ENCODE peak calls at places on chromosomes 16 and 17, in nine cellular contexts. X is tibial nerve; N is uterus; Q is brain microvascular endothelial cell; V is Caco-2; B is cardiac muscle cell; Y is heart right ventricle; A is CD4-positive, CD25-positive, alpha-beta regulatory T cell; O is psoas muscle. H is an unnamed sample. For H3K27me3, the result is how much of the 10 kb centered on the place peaks cover.

GRCh38 chr16:1985466-1986150 is 1.6 kb downstream of the GFER start:
- DNase-seq in N (no peak), X (no peak), Q (no peak), B (no peak), A (no peak), Y (no peak), O (no peak), V (no peak), H (no peak)

GRCh38 chr17:82365586-82366295 is 5.8 kb upstream of the UTS2R start:
- DNase-seq in O (no peak), Q (no peak), A (no peak), V (no peak), N (no peak), Y (no peak), X (no peak), B (no peak), H (no peak)

GRCh38 chr16:24689128-24689527 is 40.3 kb upstream of the TNRC6A start:
- DNase-seq in Q (no peak), N (no peak), O (no peak), B (peak), Y (no peak), X (no peak), V (peak), A (no peak), H (no peak)

GRCh38 chr17:82092628-82092994 is 5.4 kb downstream of the FASN start:
- DNase-seq in Y (no peak), Q (no peak), O (no peak), N (no peak), A (no peak), X (no peak), V (no peak), B (no peak), H (no peak)

GRCh38 chr16:89908236-89908635 is 10.4 kb upstream of the MC1R start:
- DNase-seq in Y (no peak), B (no peak), V (no peak), N (no peak), O (no peak), A (no peak), X (no peak), Q (no peak), H (no peak)

GRCh38 chr17:27551701-27552466 is 79.1 kb upstream of the LGALS9 start:
- DNase-seq in X (no peak), O (no peak), Y (no peak), A (no peak), V (peak), B (no peak), N (no peak), Q (no peak), H (no peak)

GRCh38 chr17:2049333-2050245 is 5.3 kb upstream of the HIC1 start:
- DNase-seq in O (peak), A (peak), Y (peak), X (peak), Q (peak), B (peak), N (peak), V (peak), H (peak)

GRCh38 chr16:61946019-61946418 is 90.2 kb downstream of the CDH8 start:
- DNase-seq in O (no peak), V (no peak), A (no peak), X (no peak), B (no peak), Q (no peak), Y (no peak), N (no peak), H (no peak)

GRCh38 chr17:45309400-45309799 is 7.4 kb downstream of the MAP3K14 start:
- DNase-seq in N (no peak), O (no peak), X (no peak), V (no peak), A (no peak), Q (no peak), B (no peak), Y (no peak), H (no peak)

GRCh38 chr17:18043491-18043890 is 4.3 kb downstream of the GID4 start:
- DNase-seq in A (peak), B (no peak), X (no peak), Q (no peak), V (no peak), Y (no peak), N (no peak), O (no peak), H (no peak)

GRCh38 chr17:6254036-6254435 is 180.9 kb downstream of the AIPL1 start:
- DNase-seq in N (no peak), Q (no peak), V (no peak), A (no peak), X (no peak), Y (no peak), O (no peak), B (no peak), H (no peak)

GRCh38 chr16:49652441-49653175 is 203.3 kb downstream of the ZNF423 start:
- DNase-seq in V (no peak), A (no peak), B (no peak), O (peak), N (peak), Q (peak), Y (peak), X (peak), H (no peak)

GRCh38 chr17:10798332-10798749 is 5.6 kb downstream of the TMEM238L start:
- DNase-seq in N (no peak), X (no peak), V (no peak), O (no peak), Y (no peak), Q (no peak), B (no peak), A (no peak), H (no peak)

GRCh38 chr17:73283841-73284282 is 22.2 kb upstream of the CPSF4L start:
- DNase-seq in A (no peak), O (peak), X (peak), V (no peak), Y (no peak), B (peak), Q (no peak), N (peak), H (no peak)

GRCh38 chr17:42243493-42243982 is 32.7 kb downstream of the STAT5B start:
- DNase-seq in N (no peak), A (no peak), X (no peak), O (no peak), Y (no peak), V (no peak), Q (no peak), B (no peak), H (no peak)

GRCh38 chr17:79372470-79373238 is 238.2 kb downstream of the RBFOX3 start:
- DNase-seq in Y (no peak), B (peak), X (no peak), V (no peak), A (no peak), Q (no peak), O (no peak), N (no peak), H (no peak)
- H3K27me3 ChIP-seq in Y (under half), B (under half), X (under half), V (under half), A (under half), Q (under half), O (under half), N (under half), H (under half)

GRCh38 chr16:87538160-87538559 is 45.3 kb upstream of the ZCCHC14 start:
- DNase-seq in Y (no peak), Q (no peak), V (no peak), N (no peak), A (no peak), X (no peak), B (no peak), O (no peak), H (no peak)
- H3K27me3 ChIP-seq in Y (under half), Q (under half), V (under half), N (under half), A (under half), X (under half), B (under half), O (under half), H (under half)

GRCh38 chr17:79353548-79353947 is 257.3 kb downstream of the RBFOX3 start:
- DNase-seq in O (peak), Y (no peak), B (no peak), A (no peak), V (no peak), N (no peak), X (no peak), Q (no peak), H (no peak)
- H3K27me3 ChIP-seq in O (under half), Y (under half), B (under half), A (under half), V (under half), N (under half), X (under half), Q (under half), H (under half)

GRCh38 chr16:11092788-11093577 is 148.6 kb downstream of the CLEC16A start:
- DNase-seq in Y (no peak), Q (no peak), N (no peak), O (no peak), B (no peak), V (no peak), X (no peak), A (no peak), H (no peak)
- H3K27me3 ChIP-seq in Y (under half), Q (under half), N (under half), O (under half), B (under half), V (under half), X (under half), A (under half), H (under half)

GRCh38 chr17:78418627-78419026 is 40.2 kb downstream of the PGS1 start:
- DNase-seq in B (no peak), X (no peak), Q (no peak), O (no peak), A (no peak), V (no peak), N (no peak), Y (no peak), H (no peak)

GRCh38 chr17:78416791-78417530 is 38.5 kb downstream of the PGS1 start:
- DNase-seq in N (peak), Y (no peak), X (peak), V (no peak), Q (no peak), B (no peak), A (no peak), O (peak), H (peak)

GRCh38 chr17:78416311-78416711 is 37.9 kb downstream of the PGS1 start:
- DNase-seq in A (no peak), Q (peak), X (no peak), N (no peak), B (no peak), V (no peak), Y (no peak), O (no peak), H (no peak)

GRCh38 chr17:78415821-78416301 is 37.4 kb downstream of the PGS1 start:
- DNase-seq in V (no peak), Q (no peak), A (no peak), O (no peak), Y (no peak), B (no peak), X (no peak), N (no peak), H (no peak)

DNA sequence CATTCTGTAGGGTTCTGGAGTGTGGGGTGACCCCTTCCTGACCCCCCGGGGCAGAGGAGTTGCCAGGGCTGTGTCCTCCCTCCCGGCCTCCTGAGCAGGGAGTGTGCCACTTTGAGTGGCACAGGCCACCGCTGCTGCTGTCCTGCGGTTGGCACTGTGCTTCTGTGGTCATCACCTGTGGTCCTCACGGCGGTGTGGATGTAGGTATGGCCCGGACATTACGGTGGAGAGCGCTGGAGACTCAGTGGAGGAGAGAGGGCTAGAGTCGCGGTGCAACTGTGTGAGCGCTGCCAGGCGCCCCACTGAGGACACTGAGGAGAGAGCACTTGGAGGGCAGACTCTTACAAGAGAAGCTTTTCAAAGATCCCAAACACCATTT is 39.1 kb downstream of the PGS1 start:
- DNase-seq in A (no peak), Y (no peak), N (no peak), B (no peak), O (peak), X (no peak), Q (no peak), V (no peak), H (no peak)
- H3K27me3 ChIP-seq in A (under half), Y (under half), N (under half), B (under half), O (under half), X (under half), Q (under half), V (under half), H (under half)

H was measured in lung.